ENCODE peak calls at places on chromosomes 16 and 17, in ten cellular contexts. L is lower leg skin, D is heart left ventricle, U is ovary, Q is right lobe of liver, X is stomach, C is tibial nerve, Z is GM12892, F is thyroid gland, J is upper lobe of left lung. Y is an unnamed sample.
A peak's percentile ranks its signal among the peaks of the same experiment; 100 is the strongest.

GRCh38 chr16:728131-728889 is 1.4 kb downstream of the HAGHL start:
- DNase-seq in X (peak; percentile 69), Z (peak; percentile 77), Q (peak; percentile 57), F (peak; percentile 47), D (peak; percentile 61), L (peak; percentile 93), J (peak; percentile 70), U (no peak), C (no peak), Y (peak; percentile 92)

GRCh38 chr16:87675111-87675510 is 72.8 kb downstream of the JPH3 start:
- DNase-seq in X (no peak), U (no peak), Z (no peak), J (no peak), F (no peak), D (no peak), Q (no peak), L (no peak), C (no peak), Y (no peak)

GRCh38 chr17:80195141-80195540 is 25.0 kb downstream of the SGSH start:
- DNase-seq in D (no peak), F (peak; percentile 51), J (no peak), U (no peak), X (no peak), L (no peak), C (no peak), Z (no peak), Q (no peak), Y (peak; percentile 75)

GRCh38 chr16:9996191-9996590 is 186.0 kb downstream of the GRIN2A start:
- DNase-seq in U (no peak), X (no peak), J (no peak), D (no peak), F (no peak), Q (no peak), L (no peak), C (no peak), Z (no peak), Y (no peak)

GRCh38 chr16:86828202-86828601 is 249.9 kb downstream of the FOXL1 start:
- DNase-seq in C (no peak), J (no peak), Q (no peak), U (no peak), X (no peak), Z (no peak), L (no peak), F (no peak), D (no peak), Y (no peak)

GRCh38 chr16:3020604-3021448 is 658 bp downstream of the TNFRSF12A start:
- DNase-seq in D (peak; percentile 82), C (peak; percentile 27), X (peak; percentile 78), Q (peak; percentile 74), J (peak; percentile 91), L (peak; percentile 97), Z (no peak), F (peak; percentile 93), U (peak; percentile 86), Y (peak; percentile 94)

GRCh38 chr17:59267776-59268175 is 47.5 kb downstream of the GDPD1 start:
- DNase-seq in C (no peak), X (no peak), Z (no peak), D (no peak), J (no peak), F (no peak), L (no peak), U (no peak), Q (no peak), Y (no peak)

GRCh38 chr17:40499551-40500189 is 1.8 kb downstream of the TNS4 start:
- DNase-seq in Q (peak; percentile 92), J (peak; percentile 94), L (peak; percentile 96), U (peak; percentile 86), X (peak; percentile 92), F (peak; percentile 99), Z (no peak), D (peak; percentile 90), C (peak; percentile 76), Y (no peak)

GRCh38 chr17:58913971-58914769 is 158.5 kb downstream of the PPM1E start:
- DNase-seq in F (no peak), C (no peak), D (no peak), Q (no peak), U (no peak), Z (no peak), J (no peak), L (no peak), X (no peak), Y (no peak)

GRCh38 chr16:14364386-14365199 is 265.5 kb downstream of the PARN start:
- DNase-seq in Q (no peak), F (peak; percentile 72), L (no peak), X (peak; percentile 35), J (peak; percentile 59), U (no peak), D (no peak), C (no peak), Z (no peak), Y (no peak)

GRCh38 chr17:79849953-79850352 is 10.7 kb upstream of the CBX4 start:
- DNase-seq in F (no peak), X (no peak), U (no peak), Q (no peak), J (no peak), C (no peak), Z (no peak), D (no peak), L (no peak), Y (no peak)

GRCh38 chr16:57186630-57187507 is 740 bp downstream of the RSPRY1 start:
- DNase-seq in D (no peak), Z (no peak), J (peak; percentile 31), X (no peak), Q (no peak), F (peak; percentile 30), L (no peak), C (no peak), U (peak; percentile 34), Y (peak; percentile 79)
- TF ChIP-seq POLR2A in D (no peak), Z (no peak), J (no peak), X (no peak), Q (no peak), F (no peak), L (no peak), C (no peak), U (no peak), Y (no peak)

DNA sequence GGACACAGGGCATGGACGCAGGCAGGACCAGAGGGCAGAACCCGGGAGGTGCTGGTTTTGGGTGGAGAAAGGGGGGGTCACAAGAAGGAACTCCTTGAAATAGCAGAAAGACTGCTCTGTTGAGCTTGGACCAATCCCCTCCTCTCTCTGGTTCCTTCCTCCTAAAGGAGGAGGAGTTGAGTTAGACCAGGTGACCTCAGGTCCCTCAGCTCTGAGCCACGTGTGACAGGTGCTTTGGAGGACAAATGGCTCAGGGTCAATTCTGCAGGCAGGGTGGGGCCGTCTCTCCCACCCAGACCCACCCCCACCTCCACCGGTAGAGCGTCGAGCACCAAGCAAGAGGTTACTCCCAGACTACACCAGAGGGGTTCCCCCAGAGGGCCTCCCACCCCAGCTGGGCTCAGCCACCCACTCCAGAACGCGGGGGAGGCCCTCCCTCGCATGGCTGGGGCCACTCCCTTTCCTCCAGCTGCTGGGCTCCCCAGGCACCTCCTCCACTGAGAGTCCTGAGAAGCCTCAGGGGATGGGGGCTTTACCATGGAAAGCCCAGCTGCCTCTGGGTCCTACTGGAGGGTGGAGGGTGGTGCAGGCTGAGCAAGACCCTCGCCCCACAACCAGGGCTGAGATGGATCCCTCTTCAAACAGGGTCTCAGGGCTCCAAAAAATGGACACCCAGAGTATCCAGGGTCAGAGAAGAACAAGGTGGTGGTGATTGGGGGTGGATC is 7.7 kb downstream of the MYO1C start:
- DNase-seq in F (peak; percentile 82), L (peak; percentile 93), U (peak; percentile 76), C (no peak), J (peak; percentile 81), X (peak; percentile 69), Z (peak; percentile 82), Q (no peak), D (peak; percentile 79), Y (peak; percentile 92)
- TF ChIP-seq POLR2A in F (no peak), L (no peak), U (no peak), C (no peak), J (no peak), X (no peak), Z (peak; percentile 50), Q (no peak), D (no peak), Y (no peak)

GRCh38 chr16:51326131-51326856 is 175.2 kb upstream of the SALL1 start:
- DNase-seq in J (no peak), Q (no peak), L (no peak), Z (no peak), X (no peak), C (no peak), F (no peak), D (no peak), U (no peak), Y (no peak)
- TF ChIP-seq POLR2A in J (no peak), Q (no peak), L (no peak), Z (no peak), X (no peak), C (no peak), F (no peak), D (no peak), U (no peak), Y (no peak)

GRCh38 chr17:50326831-50327364 is 19.0 kb upstream of the XYLT2 start:
- DNase-seq in Z (no peak), J (no peak), X (no peak), Q (no peak), L (no peak), C (no peak), F (peak; percentile 22), U (no peak), D (no peak), Y (no peak)
- TF ChIP-seq POLR2A in Z (no peak), J (no peak), X (no peak), Q (no peak), L (no peak), C (no peak), F (no peak), U (no peak), D (no peak), Y (no peak)

GRCh38 chr17:50111687-50112655 is 16.8 kb downstream of the PDK2 start:
- DNase-seq in F (peak; percentile 30), L (no peak), Z (no peak), U (no peak), C (no peak), X (peak; percentile 46), D (peak; percentile 89), J (no peak), Q (peak; percentile 62), Y (no peak)
- TF ChIP-seq POLR2A in F (no peak), L (no peak), Z (no peak), U (no peak), C (no peak), X (no peak), D (no peak), J (no peak), Q (no peak), Y (no peak)

GRCh38 chr17:8965394-8966168 is at the start of gene PIK3R5:
- DNase-seq in Q (peak; percentile 69), X (peak; percentile 65), L (peak; percentile 89), J (peak; percentile 73), Z (peak; percentile 93), U (no peak), F (peak; percentile 16), C (no peak), D (peak; percentile 47), Y (peak; percentile 97)
- TF ChIP-seq POLR2A in Q (peak; percentile 35), X (no peak), L (no peak), J (no peak), Z (peak; percentile 70), U (no peak), F (no peak), C (no peak), D (no peak), Y (no peak)